ENCODE peak calls at places on chromosomes 13 and 19, in four cellular contexts. One of them, this sample, is unnamed.

GRCh38 chr19:53959176-53959757 is 3.5 kb upstream of the CACNG8 start:
- DNase-seq in heart left ventricle: no peak
- DNase-seq in MV-4-11: no peak
- DNase-seq in fibroblast of mammary gland: no peak
- DNase-seq in this sample: peak

GRCh38 chr19:41691268-41691970 is 3.3 kb upstream of the CEACAM7 start:
- DNase-seq in heart left ventricle: no peak
- DNase-seq in MV-4-11: peak
- DNase-seq in fibroblast of mammary gland: peak
- DNase-seq in this sample: peak

GRCh38 chr19:1009043-1009975 is 9.1 kb downstream of the GRIN3B start:
- DNase-seq in heart left ventricle: no peak
- DNase-seq in fibroblast of mammary gland: no peak
- DNase-seq in MV-4-11: no peak
- DNase-seq in this sample: no peak

GRCh38 chr19:40962460-40962961 is 28.6 kb upstream of the CYP2B6 start:
- DNase-seq in fibroblast of mammary gland: no peak
- DNase-seq in heart left ventricle: no peak
- DNase-seq in MV-4-11: no peak
- DNase-seq in this sample: no peak

GRCh38 chr19:35151273-35152065 is 3.1 kb upstream of the FXYD5 start:
- DNase-seq in fibroblast of mammary gland: no peak
- DNase-seq in MV-4-11: no peak
- DNase-seq in heart left ventricle: no peak
- DNase-seq in this sample: no peak

GRCh38 chr13:47216176-47216822 is 319.4 kb upstream of the HTR2A start:
- DNase-seq in fibroblast of mammary gland: peak
- DNase-seq in MV-4-11: no peak
- DNase-seq in heart left ventricle: no peak
- DNase-seq in this sample: no peak

GRCh38 chr19:48741222-48741999 is 1.0 kb upstream of the RASIP1 start:
- DNase-seq in heart left ventricle: peak
- DNase-seq in fibroblast of mammary gland: no peak
- DNase-seq in MV-4-11: no peak
- DNase-seq in this sample: no peak

GRCh38 chr19:9406798-9407352 is 28.5 kb downstream of the ZNF266 start:
- DNase-seq in fibroblast of mammary gland: peak
- DNase-seq in heart left ventricle: peak
- DNase-seq in MV-4-11: peak
- DNase-seq in this sample: peak

GRCh38 chr19:56637976-56638555 is 4.9 kb upstream of the SMIM17 start:
- DNase-seq in heart left ventricle: peak
- DNase-seq in fibroblast of mammary gland: peak
- DNase-seq in MV-4-11: peak
- DNase-seq in this sample: no peak

GRCh38 chr13:39321578-39321977 is 281.4 kb downstream of the LHFPL6 start:
- DNase-seq in MV-4-11: peak
- DNase-seq in heart left ventricle: peak
- DNase-seq in fibroblast of mammary gland: peak
- DNase-seq in this sample: no peak

GRCh38 chr13:32311188-32311897 is 3.8 kb downstream of the ZAR1L start:
- DNase-seq in heart left ventricle: no peak
- DNase-seq in MV-4-11: no peak
- DNase-seq in fibroblast of mammary gland: no peak
- DNase-seq in this sample: no peak

GRCh38 chr13:109332501-109333499 is 453.6 kb downstream of the IRS2 start:
- DNase-seq in heart left ventricle: no peak
- DNase-seq in fibroblast of mammary gland: no peak
- DNase-seq in MV-4-11: no peak
- DNase-seq in this sample: no peak

GRCh38 chr13:109957875-109958274 is 171.5 kb upstream of the IRS2 start:
- DNase-seq in fibroblast of mammary gland: no peak
- DNase-seq in heart left ventricle: no peak
- DNase-seq in MV-4-11: no peak
- DNase-seq in this sample: no peak

GRCh38 chr13:114077938-114078335 is 54.5 kb downstream of the RASA3 start:
- DNase-seq in fibroblast of mammary gland: peak
- DNase-seq in heart left ventricle: peak
- DNase-seq in MV-4-11: no peak
- DNase-seq in this sample: no peak

GRCh38 chr13:113802090-113802531 is 43.1 kb downstream of the TMEM255B start:
- DNase-seq in fibroblast of mammary gland: peak
- DNase-seq in heart left ventricle: peak
- DNase-seq in MV-4-11: peak
- DNase-seq in this sample: no peak

GRCh38 chr13:30978981-30979956 is 46.8 kb downstream of the TEX26 start:
- DNase-seq in fibroblast of mammary gland: no peak
- DNase-seq in MV-4-11: peak
- DNase-seq in heart left ventricle: no peak
- DNase-seq in this sample: no peak

GRCh38 chr19:56321981-56322558 is 7.4 kb upstream of the ZSCAN5A start:
- DNase-seq in MV-4-11: peak
- DNase-seq in fibroblast of mammary gland: no peak
- DNase-seq in heart left ventricle: no peak
- DNase-seq in this sample: peak

GRCh38 chr13:40508767-40509342 is 157.6 kb downstream of the FOXO1 start:
- DNase-seq in heart left ventricle: no peak
- DNase-seq in fibroblast of mammary gland: no peak
- DNase-seq in MV-4-11: no peak
- DNase-seq in this sample: no peak

GRCh38 chr19:36040495-36040894 is 7.8 kb upstream of the CLIP3 start:
- DNase-seq in heart left ventricle: no peak
- DNase-seq in MV-4-11: no peak
- DNase-seq in fibroblast of mammary gland: no peak
- DNase-seq in this sample: no peak

GRCh38 chr13:27696731-27697130 is 75.0 kb downstream of the POLR1D start:
- DNase-seq in MV-4-11: no peak
- DNase-seq in fibroblast of mammary gland: no peak
- DNase-seq in heart left ventricle: no peak
- DNase-seq in this sample: no peak

GRCh38 chr13:30619731-30620130 is 2.0 kb downstream of the USPL1 start:
- DNase-seq in MV-4-11: no peak
- DNase-seq in heart left ventricle: no peak
- DNase-seq in fibroblast of mammary gland: peak
- DNase-seq in this sample: no peak

GRCh38 chr13:32413284-32413683 is 14.6 kb downstream of the N4BP2L1 start:
- DNase-seq in fibroblast of mammary gland: no peak
- DNase-seq in MV-4-11: no peak
- DNase-seq in heart left ventricle: no peak
- DNase-seq in this sample: no peak

GRCh38 chr19:10102787-10103236 is 334 bp upstream of the ANGPTL6 start:
- DNase-seq in MV-4-11: peak
- DNase-seq in fibroblast of mammary gland: no peak
- DNase-seq in heart left ventricle: no peak
- DNase-seq in this sample: peak

GRCh38 chr13:111789011-111789410 is 277.9 kb upstream of the SOX1 start:
- DNase-seq in heart left ventricle: peak
- DNase-seq in MV-4-11: no peak
- DNase-seq in fibroblast of mammary gland: no peak
- DNase-seq in this sample: no peak

GRCh38 chr19:50894478-50895356 is 16.5 kb downstream of the KLK4 start:
- DNase-seq in heart left ventricle: no peak
- DNase-seq in MV-4-11: no peak
- DNase-seq in fibroblast of mammary gland: no peak
- DNase-seq in this sample: no peak

GRCh38 chr13:107258599-107259187 is 690.8 kb upstream of the ARGLU1 start:
- DNase-seq in fibroblast of mammary gland: peak
- DNase-seq in heart left ventricle: no peak
- DNase-seq in MV-4-11: no peak
- DNase-seq in this sample: no peak

GRCh38 chr13:78972561-78972960 is 313.6 kb upstream of the OBI1 start:
- DNase-seq in fibroblast of mammary gland: no peak
- DNase-seq in MV-4-11: no peak
- DNase-seq in heart left ventricle: no peak
- DNase-seq in this sample: no peak

GRCh38 chr13:70816853-70817252 is 708.6 kb upstream of the KLHL1 start:
- DNase-seq in MV-4-11: no peak
- DNase-seq in fibroblast of mammary gland: no peak
- DNase-seq in heart left ventricle: no peak
- DNase-seq in this sample: no peak

GRCh38 chr19:44677019-44677809 is 5.9 kb downstream of the CEACAM19 start:
- DNase-seq in fibroblast of mammary gland: peak
- DNase-seq in heart left ventricle: no peak
- DNase-seq in MV-4-11: peak
- DNase-seq in this sample: no peak

GRCh38 chr13:29591310-29591709 is 4.2 kb downstream of the SLC7A1 start:
- DNase-seq in fibroblast of mammary gland: peak
- DNase-seq in MV-4-11: peak
- DNase-seq in heart left ventricle: no peak
- DNase-seq in this sample: no peak

GRCh38 chr19:33794578-33795369 is 1.9 kb upstream of the KCTD15 start:
- DNase-seq in fibroblast of mammary gland: peak
- DNase-seq in heart left ventricle: no peak
- DNase-seq in MV-4-11: no peak
- DNase-seq in this sample: no peak

GRCh38 chr19:33317522-33317921 is 15.2 kb upstream of the CEBPA start:
- DNase-seq in MV-4-11: no peak
- DNase-seq in fibroblast of mammary gland: no peak
- DNase-seq in heart left ventricle: no peak
- DNase-seq in this sample: no peak

This sample was measured in B cell.